ENCODE peak calls at places on chromosomes 13 and 19, in ten cellular contexts. K is NCI-H1092; E is colonic mucosa; G is stimulated activated CD8-positive, alpha-beta memory T cell treated with anti-CD3 and anti-CD28 coated beads, Interleukin-2, amount 100 ng/mL, for 1 hour; W is stomach; V is COLO829; I is right cardiac atrium; T is activated T-cell treated with anti-CD3 and anti-CD28 coated beads for 1 hour; R is NCI-H774; O is ACHN. Y is an unnamed sample.
A peak's percentile ranks its signal among the peaks of the same experiment; 100 is the strongest.

GRCh38 chr13:25902946-25903345 is 148.9 kb downstream of the SHISA2 start:
- DNase-seq in K (no peak), E (no peak), G (no peak), W (no peak), V (no peak), I (no peak), T (no peak), R (no peak), O (no peak), Y (no peak)

GRCh38 chr19:39351537-39352037 is 9.4 kb downstream of the SAMD4B start:
- DNase-seq in K (no peak), E (no peak), G (no peak), W (no peak), V (no peak), I (no peak), T (no peak), R (no peak), O (no peak), Y (no peak)

GRCh38 chr13:94435604-94436226 is 43.8 kb downstream of the DCT start:
- DNase-seq in K (peak; percentile 79), E (no peak), G (no peak), W (no peak), V (peak; percentile 77), I (no peak), T (no peak), R (peak; percentile 31), O (peak; percentile 57), Y (peak; percentile 60)

GRCh38 chr19:6739884-6740588 is 556 bp downstream of the TRIP10 start:
- DNase-seq in K (no peak), E (no peak), G (no peak), W (peak; percentile 39), V (no peak), I (peak; percentile 83), T (no peak), R (no peak), O (peak; percentile 28), Y (peak; percentile 68)

GRCh38 chr19:18294467-18294864 is 13.0 kb upstream of the JUND start:
- DNase-seq in K (no peak), E (no peak), G (peak; percentile 84), W (peak; percentile 66), V (no peak), I (peak; percentile 79), T (peak; percentile 86), R (no peak), O (no peak), Y (no peak)

GRCh38 chr19:44909775-44910174 is 4.2 kb downstream of the APOE start:
- DNase-seq in K (no peak), E (no peak), G (no peak), W (no peak), V (no peak), I (no peak), T (no peak), R (no peak), O (no peak), Y (no peak)

GRCh38 chr19:50647879-50648615 is 1.2 kb upstream of the C19orf81 start:
- DNase-seq in K (no peak), E (no peak), G (no peak), W (no peak), V (no peak), I (no peak), T (no peak), R (no peak), O (no peak), Y (no peak)

GRCh38 chr19:52570005-52570861 is at the start of gene ZNF701:
- DNase-seq in K (peak; percentile 88), E (peak; percentile 97), G (peak; percentile 91), W (peak; percentile 97), V (peak; percentile 85), I (peak; percentile 98), T (peak; percentile 93), R (peak; percentile 91), O (peak; percentile 53), Y (peak; percentile 97)

GRCh38 chr19:35710784-35711723 is 6.7 kb downstream of the ZBTB32 start:
- DNase-seq in K (no peak), E (no peak), G (no peak), W (no peak), V (no peak), I (no peak), T (no peak), R (no peak), O (no peak), Y (no peak)

GRCh38 chr19:10998045-10998533 is 37.3 kb downstream of the SMARCA4 start:
- DNase-seq in K (no peak), E (peak; percentile 40), G (no peak), W (no peak), V (no peak), I (peak; percentile 64), T (no peak), R (no peak), O (no peak), Y (no peak)

GRCh38 chr13:58953638-58954037 is 1210.1 kb downstream of the DIAPH3 start:
- DNase-seq in K (no peak), E (no peak), G (no peak), W (no peak), V (no peak), I (no peak), T (no peak), R (no peak), O (no peak), Y (no peak)

GRCh38 chr19:22026687-22027086 is 15.9 kb upstream of the ZNF208 start:
- DNase-seq in K (no peak), E (no peak), G (no peak), W (no peak), V (no peak), I (no peak), T (no peak), R (no peak), O (no peak), Y (no peak)

GRCh38 chr13:94333131-94333820 is 146.2 kb downstream of the DCT start:
- DNase-seq in K (no peak), E (no peak), G (no peak), W (no peak), V (no peak), I (no peak), T (no peak), R (no peak), O (no peak), Y (no peak)

GRCh38 chr19:42267644-42268141 is 1.4 kb upstream of the CIC start:
- DNase-seq in K (no peak), E (no peak), G (no peak), W (no peak), V (no peak), I (no peak), T (no peak), R (no peak), O (no peak), Y (peak; percentile 14)

GRCh38 chr13:95222733-95223018 is 78.6 kb downstream of the ABCC4 start:
- DNase-seq in K (no peak), E (no peak), G (no peak), W (no peak), V (no peak), I (no peak), T (no peak), R (no peak), O (no peak), Y (no peak)

GRCh38 chr19:44904426-44904994 is 1.1 kb upstream of the APOE start:
- DNase-seq in K (no peak), E (no peak), G (no peak), W (no peak), V (no peak), I (no peak), T (no peak), R (no peak), O (no peak), Y (peak; percentile 31)

GRCh38 chr19:5494780-5495179 is 39.6 kb downstream of the ZNRF4 start:
- DNase-seq in K (no peak), E (no peak), G (no peak), W (no peak), V (no peak), I (no peak), T (no peak), R (no peak), O (no peak), Y (no peak)

GRCh38 chr19:44803442-44804428 is 5.2 kb upstream of the BCAM start:
- DNase-seq in K (no peak), E (no peak), G (no peak), W (no peak), V (no peak), I (no peak), T (no peak), R (no peak), O (no peak), Y (peak; percentile 2)

GRCh38 chr13:89748716-89749115 is 1598.8 kb upstream of the MIR17HG start:
- DNase-seq in K (peak; percentile 17), E (no peak), G (no peak), W (no peak), V (no peak), I (no peak), T (no peak), R (no peak), O (no peak), Y (no peak)

GRCh38 chr13:86725105-86725504 is 925.9 kb upstream of the SLITRK6 start:
- DNase-seq in K (peak; percentile 10), E (no peak), G (no peak), W (no peak), V (no peak), I (no peak), T (no peak), R (no peak), O (peak; percentile 1), Y (no peak)

GRCh38 chr19:1102407-1103106 is 1.2 kb upstream of the GPX4 start:
- DNase-seq in K (no peak), E (peak; percentile 75), G (no peak), W (peak; percentile 64), V (peak; percentile 69), I (peak; percentile 65), T (no peak), R (no peak), O (peak; percentile 97), Y (peak; percentile 89)

GRCh38 chr19:15836345-15836594 is 20.8 kb upstream of the OR10H1 start:
- DNase-seq in K (no peak), E (no peak), G (peak; percentile 7), W (no peak), V (no peak), I (no peak), T (peak; percentile 23), R (no peak), O (no peak), Y (no peak)

GRCh38 chr19:3176715-3177501 is 1.7 kb upstream of the S1PR4 start:
- DNase-seq in K (no peak), E (peak; percentile 67), G (peak; percentile 55), W (peak; percentile 69), V (no peak), I (no peak), T (peak; percentile 60), R (no peak), O (peak; percentile 32), Y (peak; percentile 57)

GRCh38 chr13:39656325-39656677 is 839 bp downstream of the COG6 start:
- DNase-seq in K (no peak), E (no peak), G (no peak), W (no peak), V (no peak), I (no peak), T (no peak), R (no peak), O (no peak), Y (no peak)

GRCh38 chr19:1290245-1290698 is 4.6 kb downstream of the EFNA2 start:
- DNase-seq in K (no peak), E (no peak), G (no peak), W (no peak), V (no peak), I (no peak), T (no peak), R (no peak), O (no peak), Y (no peak)

GRCh38 chr19:55333870-55334269 is 5.8 kb upstream of the KMT5C start:
- DNase-seq in K (no peak), E (peak; percentile 85), G (no peak), W (peak; percentile 60), V (no peak), I (no peak), T (no peak), R (no peak), O (no peak), Y (peak; percentile 89)

GRCh38 chr19:40217027-40217810 is 965 bp downstream of the TTC9B start:
- DNase-seq in K (no peak), E (peak; percentile 74), G (no peak), W (peak; percentile 65), V (no peak), I (peak; percentile 65), T (no peak), R (peak; percentile 67), O (no peak), Y (peak; percentile 86)

GRCh38 chr19:34806976-34807860 is 34.2 kb upstream of the ZNF599 start:
- DNase-seq in K (no peak), E (no peak), G (no peak), W (no peak), V (no peak), I (no peak), T (no peak), R (no peak), O (no peak), Y (no peak)

Y was measured in hepatocyte.